ENCODE peak calls at places on chromosomes 11 and 22, in five cellular contexts. M is breast epithelium, V is nephron progenitor cell, D is GM12864, I is AG09309. K is an unnamed sample.
A peak's percentile ranks its signal among the peaks of the same experiment; 100 is the strongest.

GRCh38 chr22:39938509-39938908 is 21.7 kb upstream of the TMA7B start:
- DNase-seq in M (no peak), V (no peak), D (no peak), I (no peak), K (no peak)

GRCh38 chr11:114785820-114786219 is 107.5 kb downstream of the NXPE2 start:
- DNase-seq in M (no peak), V (no peak), D (no peak), I (no peak), K (no peak)

GRCh38 chr22:29205598-29206371 is at the start of gene EMID1:
- DNase-seq in M (no peak), V (peak; percentile 75), D (no peak), I (no peak), K (peak; percentile 52)

GRCh38 chr22:24190566-24191208 is 9.4 kb downstream of the SUSD2 start:
- DNase-seq in M (no peak), V (no peak), D (no peak), I (no peak), K (no peak)

GRCh38 chr11:125389339-125390166 is 106.5 kb downstream of the FEZ1 start:
- DNase-seq in M (no peak), V (no peak), D (no peak), I (no peak), K (no peak)

GRCh38 chr22:48742556-48743343 is 1084.9 kb downstream of the BRD1 start:
- DNase-seq in M (no peak), V (no peak), D (no peak), I (no peak), K (no peak)

GRCh38 chr22:19874307-19875060 is 19.8 kb upstream of the GNB1L start:
- DNase-seq in M (no peak), V (peak; percentile 10), D (no peak), I (no peak), K (no peak)

GRCh38 chr11:43868852-43869567 is 11.6 kb upstream of the ALKBH3 start:
- DNase-seq in M (no peak), V (no peak), D (peak; percentile 53), I (peak; percentile 70), K (no peak)

GRCh38 chr11:80280737-80281136 is 839.9 kb upstream of the TENM4 start:
- DNase-seq in M (peak; percentile 20), V (no peak), D (no peak), I (no peak), K (no peak)

GRCh38 chr11:70080763-70081162 is 2.6 kb downstream of the ANO1 start:
- DNase-seq in M (peak; percentile 76), V (no peak), D (no peak), I (no peak), K (peak; percentile 62)

GRCh38 chr22:41540365-41540764 is 3.9 kb downstream of the POLR3H start:
- DNase-seq in M (no peak), V (no peak), D (no peak), I (no peak), K (no peak)

GRCh38 chr11:69209936-69210659 is 54.4 kb downstream of the SMIM38 start:
- DNase-seq in M (no peak), V (no peak), D (no peak), I (no peak), K (peak; percentile 61)

GRCh38 chr11:84236436-84236835 is 950.3 kb upstream of the CCDC90B start:
- DNase-seq in M (no peak), V (no peak), D (no peak), I (no peak), K (no peak)

GRCh38 chr22:38202437-38203089 is 769 bp downstream of the MAFF start:
- DNase-seq in M (peak; percentile 88), V (peak; percentile 68), D (no peak), I (peak; percentile 74), K (peak; percentile 80)

GRCh38 chr22:48485144-48486135 is 1342.2 kb downstream of the BRD1 start:
- DNase-seq in M (no peak), V (no peak), D (no peak), I (no peak), K (no peak)

GRCh38 chr11:117827521-117828511 is 3.3 kb upstream of the FXYD2 start:
- DNase-seq in M (no peak), V (no peak), D (no peak), I (no peak), K (no peak)

GRCh38 chr11:129917231-129917630 is 21.9 kb upstream of the NFRKB start:
- DNase-seq in M (no peak), V (no peak), D (no peak), I (no peak), K (no peak)

GRCh38 chr11:1163911-1164735 is 6.4 kb downstream of the MUC5AC start:
- DNase-seq in M (no peak), V (no peak), D (no peak), I (no peak), K (no peak)

GRCh38 chr22:28142361-28142801 is 223.3 kb upstream of the PITPNB start:
- DNase-seq in M (no peak), V (peak; percentile 8), D (no peak), I (peak; percentile 91), K (no peak)

GRCh38 chr22:31726692-31727091 is 23.2 kb downstream of the PRR14L start:
- DNase-seq in M (no peak), V (no peak), D (no peak), I (no peak), K (no peak)

GRCh38 chr11:43315966-43316365 is 4.2 kb downstream of the API5 start:
- DNase-seq in M (no peak), V (no peak), D (no peak), I (no peak), K (no peak)

GRCh38 chr22:48218889-48219420 is 1456.5 kb downstream of the TBC1D22A start:
- DNase-seq in M (no peak), V (no peak), D (no peak), I (no peak), K (no peak)

GRCh38 chr11:30566482-30566881 is 19.7 kb downstream of the MPPED2 start:
- DNase-seq in M (no peak), V (no peak), D (no peak), I (no peak), K (no peak)

GRCh38 chr22:33807465-33807864 is 112.8 kb downstream of the LARGE1 start:
- DNase-seq in M (no peak), V (no peak), D (no peak), I (no peak), K (no peak)

GRCh38 chr11:61955416-61956135 is 5.4 kb downstream of the BEST1 start:
- DNase-seq in M (no peak), V (peak; percentile 47), D (no peak), I (no peak), K (no peak)

GRCh38 chr22:24330636-24331035 is 60.0 kb downstream of the SPECC1L start:
- DNase-seq in M (no peak), V (no peak), D (no peak), I (no peak), K (no peak)

GRCh38 chr22:27372969-27373670 is 428.4 kb downstream of the MN1 start:
- DNase-seq in M (no peak), V (peak; percentile 87), D (no peak), I (no peak), K (peak; percentile 24)

GRCh38 chr11:34052036-34052607 is 591 bp downstream of the CAPRIN1 start:
- DNase-seq in M (peak; percentile 68), V (peak; percentile 94), D (peak; percentile 55), I (peak; percentile 39), K (peak; percentile 95)

GRCh38 chr22:19717181-19717580 is 2.9 kb downstream of the SEPTIN5 start:
- DNase-seq in M (no peak), V (peak; percentile 19), D (no peak), I (no peak), K (no peak)

GRCh38 chr11:86486261-86487030 is 111.8 kb downstream of the CCDC81 start:
- DNase-seq in M (no peak), V (no peak), D (no peak), I (no peak), K (no peak)

GRCh38 chr11:73366265-73366610 is 10.0 kb upstream of the RELT start:
- DNase-seq in M (no peak), V (no peak), D (no peak), I (no peak), K (no peak)

GRCh38 chr22:45429424-45429823 is 15.9 kb downstream of the RIBC2 start:
- DNase-seq in M (no peak), V (no peak), D (no peak), I (no peak), K (no peak)

DNA sequence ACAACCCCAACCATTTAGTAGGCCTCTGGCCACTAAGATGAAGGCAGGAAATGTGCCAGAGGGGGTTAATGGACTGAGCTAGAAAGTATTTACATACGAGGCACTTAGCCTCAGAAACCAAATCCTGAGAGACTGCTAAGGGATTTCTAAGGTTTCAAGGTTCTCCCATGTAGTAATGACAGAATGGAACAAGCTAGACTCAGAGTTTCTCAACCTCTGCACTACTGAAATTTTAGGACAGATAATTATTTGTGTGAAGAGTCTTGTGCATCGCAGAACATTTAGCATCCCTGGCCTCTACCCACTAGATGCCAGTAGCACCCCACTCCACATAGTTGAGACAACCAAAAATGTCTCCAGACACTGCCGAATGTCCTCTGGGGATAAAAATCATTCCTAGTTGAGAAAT is 54.8 kb upstream of the CHRM4 start:
- DNase-seq in M (no peak), V (no peak), D (no peak), I (no peak), K (no peak)
- TF ChIP-seq CTCF in M (no peak), V (no peak), D (no peak), I (peak; percentile 46), K (no peak)

GRCh38 chr11:35404397-35404775 is 15.0 kb downstream of the SLC1A2 start:
- DNase-seq in M (no peak), V (peak; percentile 56), D (no peak), I (no peak), K (peak; percentile 74)
- TF ChIP-seq CTCF in M (no peak), V (peak; percentile 55), D (peak; percentile 49), I (peak; percentile 75), K (peak; percentile 59)

GRCh38 chr22:36981247-36981775 is 37.9 kb downstream of the TST start:
- DNase-seq in M (no peak), V (no peak), D (no peak), I (no peak), K (no peak)

GRCh38 chr22:36985490-36985889 is 33.8 kb downstream of the TST start:
- DNase-seq in M (no peak), V (no peak), D (no peak), I (no peak), K (no peak)

GRCh38 chr22:36979016-36979415 is 40.2 kb downstream of the TST start:
- DNase-seq in M (no peak), V (no peak), D (no peak), I (no peak), K (no peak)

GRCh38 chr22:36979511-36979910 is 39.7 kb downstream of the TST start:
- DNase-seq in M (no peak), V (no peak), D (no peak), I (no peak), K (no peak)

DNA sequence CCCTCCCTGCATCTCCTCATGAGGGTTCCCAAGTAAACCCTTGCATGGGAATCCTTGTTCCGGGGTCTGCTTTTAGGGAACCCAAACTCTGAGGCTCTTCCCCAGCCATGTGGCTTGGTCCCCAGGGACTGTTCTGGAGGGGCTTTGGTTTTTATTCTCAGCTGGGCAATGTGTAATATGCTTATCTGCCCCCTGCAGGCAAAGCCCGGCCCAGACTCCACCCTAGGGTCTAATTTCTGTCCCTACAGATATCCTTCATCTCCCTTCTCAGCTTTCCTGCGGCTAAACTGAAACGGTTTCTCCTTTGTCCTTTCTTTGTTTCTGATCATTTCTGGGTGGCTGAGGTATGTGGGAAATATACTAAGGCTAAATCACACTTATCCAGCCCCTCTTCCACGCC is 37.1 kb downstream of the TST start:
- DNase-seq in M (no peak), V (no peak), D (no peak), I (no peak), K (no peak)
- TF ChIP-seq CTCF in M (no peak), V (no peak), D (no peak), I (peak; percentile 5), K (no peak)

GRCh38 chr22:25797891-25798290 is 55.9 kb downstream of the MYO18B start:
- DNase-seq in M (no peak), V (no peak), D (no peak), I (no peak), K (no peak)
- TF ChIP-seq CTCF in M (no peak), V (no peak), D (no peak), I (no peak), K (no peak)